ENCODE peak calls at places on chromosomes 13 and 19, in five cellular contexts. C, Z, S, G and I are unnamed samples.

GRCh38 chr19:29074579-29074978 is 138.4 kb downstream of the UQCRFS1 start:
- DNase-seq in C (no peak), Z (no peak), S (no peak), G (no peak), I (no peak)

GRCh38 chr13:112331675-112332074 is 44.5 kb upstream of the SPACA7 start:
- DNase-seq in C (no peak), Z (no peak), S (no peak), G (no peak), I (no peak)

GRCh38 chr19:36031308-36031707 is 1.4 kb downstream of the CLIP3 start:
- DNase-seq in C (no peak), Z (no peak), S (no peak), G (no peak), I (no peak)

GRCh38 chr13:86383151-86383550 is 583.9 kb upstream of the SLITRK6 start:
- DNase-seq in C (no peak), Z (no peak), S (no peak), G (no peak), I (no peak)

GRCh38 chr19:8240274-8241229 is 31.4 kb downstream of the CERS4 start:
- DNase-seq in C (no peak), Z (peak), S (peak), G (peak), I (peak)

GRCh38 chr19:34577531-34578101 is 96.1 kb downstream of the WTIP start:
- DNase-seq in C (no peak), Z (no peak), S (no peak), G (no peak), I (peak)

GRCh38 chr19:30479231-30479630 is 107.0 kb downstream of the ZNF536 start:
- DNase-seq in C (no peak), Z (no peak), S (no peak), G (no peak), I (no peak)

GRCh38 chr19:46721269-46722003 is 4.5 kb upstream of the PRKD2 start:
- DNase-seq in C (peak), Z (no peak), S (no peak), G (peak), I (peak)

GRCh38 chr13:76300688-76301087 is 585.5 kb downstream of the KCTD12 start:
- DNase-seq in C (no peak), Z (no peak), S (no peak), G (no peak), I (no peak)

GRCh38 chr19:18644144-18645034 is 7.6 kb downstream of the KLHL26 start:
- DNase-seq in C (no peak), Z (peak), S (no peak), G (no peak), I (no peak)

GRCh38 chr19:37506387-37507166 is at the start of gene ZNF793:
- DNase-seq in C (no peak), Z (peak), S (no peak), G (no peak), I (peak)

DNA sequence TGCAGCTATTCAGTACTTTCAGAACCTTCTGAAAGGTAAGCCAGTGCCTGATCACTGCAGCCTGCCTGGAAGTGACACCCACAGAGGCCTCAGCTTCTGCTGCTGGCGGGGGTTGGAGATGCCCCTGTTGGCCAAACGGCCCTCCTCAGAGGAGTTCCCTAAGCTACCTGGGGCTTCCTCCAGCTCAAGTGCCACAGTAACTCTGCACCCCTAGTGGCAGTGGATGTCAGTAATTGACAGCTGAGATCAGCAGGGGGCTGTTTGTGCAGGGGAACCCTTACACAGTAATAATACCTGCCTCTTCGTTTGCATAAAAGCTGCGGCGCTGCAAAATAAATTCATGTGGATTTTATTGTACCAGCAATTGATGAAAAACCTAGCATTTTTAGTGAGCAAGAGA is 28.9 kb downstream of the TDRD12 start:
- DNase-seq in C (peak), Z (no peak), S (no peak), G (peak), I (peak)
- TF ChIP-seq CTCF in C (peak), Z (no peak), S (peak), G (peak), I (peak)

GRCh38 chr19:1250374-1251232 is 2.2 kb downstream of the MIDN start:
- DNase-seq in C (no peak), Z (peak), S (no peak), G (peak), I (peak)
- H3K4me3 ChIP-seq in C (peak), Z (peak), S (peak), G (peak), I (peak)

DNA sequence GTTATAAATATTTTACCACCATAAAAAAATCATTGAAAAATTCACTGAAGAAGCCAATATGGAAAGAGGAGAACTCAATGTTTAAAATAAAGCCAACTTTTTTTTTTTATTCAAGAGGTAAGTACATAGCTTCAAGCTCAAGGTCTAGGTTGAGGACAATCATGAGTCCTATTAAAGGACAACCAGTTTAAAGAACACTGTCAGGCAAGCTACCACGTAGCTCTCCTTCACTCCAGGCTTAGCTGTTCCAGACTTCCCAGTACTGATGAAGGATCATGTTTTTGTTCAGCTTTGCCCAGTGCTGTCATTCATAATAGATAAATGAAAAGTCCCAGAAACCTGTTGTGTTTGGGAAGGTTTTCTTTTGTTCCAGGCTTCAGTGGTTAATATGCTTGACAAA is 10.0 kb upstream of the MLNR start:
- DNase-seq in C (no peak), Z (no peak), S (no peak), G (no peak), I (no peak)
- TF ChIP-seq REST in C (no peak), Z (no peak), S (no peak), G (no peak), I (no peak)

GRCh38 chr13:91162180-91162579 is 185.3 kb upstream of the MIR17HG start:
- DNase-seq in C (no peak), Z (no peak), S (no peak), G (no peak), I (peak)
- TF ChIP-seq CTCF in C (no peak), Z (no peak), S (no peak), G (no peak), I (peak)

GRCh38 chr19:15640904-15641597 is 354 bp downstream of the CYP4F3 start:
- DNase-seq in C (no peak), Z (no peak), S (no peak), G (no peak), I (no peak)
- H3K4me3 ChIP-seq in C (peak), Z (peak), S (peak), G (no peak), I (no peak)